ENCODE peak calls at places on chromosomes 11 and 22, in six cellular contexts. G is IMR-90, Q is neuronal stem cell, P is mesenchymal stem cell, M is H1, O is mesendoderm. T is an unnamed sample. For H3K36me3, the result is how much of the 10 kb centered on the place peaks cover.

GRCh38 chr22:20783844-20784723 is 10.2 kb downstream of the SERPIND1 start:
- DNase-seq in Q (peak), O (peak), P (peak), M (peak), G (peak), T (peak)

GRCh38 chr11:18878211-18878610 is 61.0 kb downstream of the MRGPRX1 start:
- DNase-seq in G (no peak), M (no peak), O (no peak), Q (no peak), P (no peak), T (no peak)

GRCh38 chr11:116993599-116993998 is 104.6 kb downstream of the SIK3 start:
- DNase-seq in P (peak), Q (peak), O (peak), G (no peak), M (no peak), T (peak)

GRCh38 chr11:45486461-45486860 is 179.0 kb downstream of the CHST1 start:
- DNase-seq in G (no peak), O (no peak), M (no peak), P (no peak), Q (no peak), T (no peak)

GRCh38 chr22:24996420-24996952 is 44.0 kb downstream of the KIAA1671 start:
- DNase-seq in P (peak), G (no peak), O (peak), M (peak), Q (peak), T (no peak)

GRCh38 chr11:16013649-16014275 is 342.6 kb downstream of the SOX6 start:
- DNase-seq in M (no peak), P (peak), G (peak), O (peak), Q (no peak), T (no peak)

GRCh38 chr11:120001161-120002135 is 136.5 kb downstream of the TRIM29 start:
- DNase-seq in G (no peak), O (no peak), M (no peak), Q (no peak), P (no peak), T (no peak)

GRCh38 chr11:30917859-30918478 is 331.8 kb upstream of the MPPED2 start:
- DNase-seq in P (peak), O (peak), G (peak), M (no peak), Q (peak), T (peak)

GRCh38 chr11:7538023-7538422 is 24.2 kb downstream of the PPFIBP2 start:
- DNase-seq in O (no peak), G (no peak), M (no peak), P (no peak), Q (no peak), T (no peak)

GRCh38 chr11:16812274-16812673 is 73.8 kb downstream of the C11orf58 start:
- DNase-seq in M (no peak), Q (peak), G (no peak), O (peak), P (no peak), T (no peak)

GRCh38 chr11:129992161-129992944 is 10.3 kb downstream of the PRDM10 start:
- DNase-seq in M (peak), P (no peak), Q (no peak), G (peak), O (peak), T (no peak)

GRCh38 chr11:2093575-2094353 is 45.4 kb downstream of the IGF2 start:
- DNase-seq in G (no peak), M (no peak), O (no peak), Q (no peak), P (no peak), T (no peak)

GRCh38 chr22:47190957-47191323 is 428.5 kb downstream of the TBC1D22A start:
- DNase-seq in O (no peak), G (no peak), Q (no peak), M (no peak), P (no peak), T (no peak)

GRCh38 chr11:1152316-1153104 is 5.2 kb upstream of the MUC5AC start:
- DNase-seq in M (no peak), O (no peak), P (peak), Q (no peak), G (peak), T (peak)

GRCh38 chr22:25110596-25110845 is 89.1 kb upstream of the CRYBB3 start:
- DNase-seq in Q (no peak), P (no peak), M (no peak), G (no peak), O (no peak), T (no peak)

GRCh38 chr11:69105431-69106123 is 50.2 kb upstream of the SMIM38 start:
- DNase-seq in P (no peak), O (no peak), Q (no peak), M (no peak), G (no peak), T (no peak)

GRCh38 chr11:120424970-120425332 is 86.6 kb upstream of the GRIK4 start:
- DNase-seq in M (no peak), O (no peak), G (no peak), Q (no peak), P (no peak), T (no peak)

GRCh38 chr22:26172389-26172990 is 3.2 kb downstream of the SEZ6L start:
- DNase-seq in G (peak), M (peak), P (peak), Q (peak), O (peak), T (peak)

GRCh38 chr11:88555829-88556202 is 218.3 kb upstream of the CTSC start:
- DNase-seq in O (no peak), M (no peak), G (peak), P (peak), Q (no peak), T (no peak)

GRCh38 chr11:17428930-17429329 is 40.5 kb upstream of the KCNJ11 start:
- DNase-seq in G (no peak), Q (no peak), M (no peak), P (no peak), O (no peak), T (no peak)

GRCh38 chr11:127816959-127817358 is 770.4 kb downstream of the ETS1 start:
- DNase-seq in Q (no peak), O (no peak), P (no peak), G (no peak), M (no peak), T (no peak)

GRCh38 chr11:94787798-94788197 is 19.6 kb downstream of the AMOTL1 start:
- DNase-seq in G (no peak), O (peak), P (no peak), Q (no peak), M (no peak), T (no peak)

GRCh38 chr22:46974077-46974476 is 211.6 kb downstream of the TBC1D22A start:
- DNase-seq in Q (no peak), P (no peak), G (no peak), M (no peak), O (no peak), T (no peak)

GRCh38 chr22:31739795-31740201 is 10.1 kb downstream of the PRR14L start:
- DNase-seq in Q (no peak), G (no peak), M (no peak), P (peak), O (no peak), T (no peak)

GRCh38 chr11:17352925-17353227 is 1.3 kb downstream of the NCR3LG1 start:
- DNase-seq in O (no peak), G (peak), M (peak), Q (no peak), P (no peak), T (no peak)

GRCh38 chr11:71140206-71140919 is 112.0 kb downstream of the SHANK2 start:
- DNase-seq in P (no peak), G (no peak), M (no peak), Q (no peak), O (no peak), T (no peak)

GRCh38 chr11:124793466-124794278 is 6.5 kb downstream of the MSANTD2 start:
- DNase-seq in G (peak), Q (peak), O (peak), P (peak), M (no peak), T (peak)

GRCh38 chr11:119901657-119902577 is 172.9 kb upstream of the NECTIN1 start:
- DNase-seq in M (no peak), O (no peak), Q (no peak), P (no peak), G (no peak), T (peak)

GRCh38 chr11:5928269-5928668 is 13.8 kb upstream of the OR56A3 start:
- DNase-seq in G (no peak), Q (no peak), O (no peak), M (no peak), P (no peak), T (no peak)

GRCh38 chr11:3030289-3031070 is 26.7 kb downstream of the CARS1 start:
- DNase-seq in O (no peak), P (no peak), Q (no peak), M (no peak), G (no peak), T (no peak)

GRCh38 chr11:70477607-70478006 is 79.3 kb downstream of the CTTN start:
- DNase-seq in M (no peak), Q (no peak), O (no peak), G (no peak), P (no peak), T (no peak)

GRCh38 chr11:22192289-22192641 is 620 bp upstream of the ANO5 start:
- DNase-seq in P (no peak), M (no peak), O (peak), Q (no peak), G (no peak), T (no peak)

GRCh38 chr22:48706934-48707748 is 1120.5 kb downstream of the BRD1 start:
- DNase-seq in O (no peak), Q (no peak), M (no peak), P (no peak), G (no peak), T (no peak)

GRCh38 chr22:28930357-28931007 is 47.1 kb downstream of the ZNRF3 start:
- DNase-seq in P (no peak), Q (no peak), M (no peak), G (peak), O (peak), T (peak)

GRCh38 chr11:78188012-78188808 is at the start of gene KCTD21:
- DNase-seq in M (peak), P (peak), O (peak), G (peak), Q (peak), T (peak)

GRCh38 chr11:15248749-15249148 is 134.0 kb downstream of the INSC start:
- DNase-seq in Q (no peak), G (no peak), P (no peak), M (no peak), O (no peak), T (no peak)

GRCh38 chr11:72631806-72632731 is 42.2 kb downstream of the PDE2A start:
- DNase-seq in G (no peak), P (peak), M (no peak), O (no peak), Q (no peak), T (no peak)

GRCh38 chr11:94769897-94770296 is 1.7 kb downstream of the AMOTL1 start:
- DNase-seq in Q (no peak), O (no peak), P (no peak), G (no peak), M (no peak), T (no peak)

GRCh38 chr11:13193613-13194012 is 84.0 kb upstream of the BMAL1 start:
- DNase-seq in M (no peak), O (no peak), P (no peak), Q (no peak), G (no peak), T (no peak)
- H3K23ac ChIP-seq in M (no peak), O (no peak), P (no peak), Q (no peak), G (no peak), T (no peak)

GRCh38 chr22:39999144-39999757 is 4.5 kb downstream of the FAM83F start:
- DNase-seq in M (no peak), G (peak), Q (no peak), P (peak), O (peak), T (no peak)
- H3K36me3 ChIP-seq in M (under half), G (under half), Q (under half), P (under half), O (under half), T (under half)

GRCh38 chr22:35887296-35887875 is 141.2 kb downstream of the RBFOX2 start:
- DNase-seq in M (no peak), G (peak), O (peak), Q (no peak), P (peak), T (no peak)

GRCh38 chr22:35889071-35889470 is 139.6 kb downstream of the RBFOX2 start:
- DNase-seq in G (no peak), Q (no peak), P (no peak), M (no peak), O (no peak), T (peak)

GRCh38 chr22:35891442-35891841 is 137.2 kb downstream of the RBFOX2 start:
- DNase-seq in P (no peak), O (no peak), G (no peak), Q (no peak), M (no peak), T (no peak)

GRCh38 chr22:35892192-35892591 is 136.4 kb downstream of the RBFOX2 start:
- DNase-seq in O (no peak), M (no peak), Q (no peak), P (peak), G (peak), T (peak)

DNA sequence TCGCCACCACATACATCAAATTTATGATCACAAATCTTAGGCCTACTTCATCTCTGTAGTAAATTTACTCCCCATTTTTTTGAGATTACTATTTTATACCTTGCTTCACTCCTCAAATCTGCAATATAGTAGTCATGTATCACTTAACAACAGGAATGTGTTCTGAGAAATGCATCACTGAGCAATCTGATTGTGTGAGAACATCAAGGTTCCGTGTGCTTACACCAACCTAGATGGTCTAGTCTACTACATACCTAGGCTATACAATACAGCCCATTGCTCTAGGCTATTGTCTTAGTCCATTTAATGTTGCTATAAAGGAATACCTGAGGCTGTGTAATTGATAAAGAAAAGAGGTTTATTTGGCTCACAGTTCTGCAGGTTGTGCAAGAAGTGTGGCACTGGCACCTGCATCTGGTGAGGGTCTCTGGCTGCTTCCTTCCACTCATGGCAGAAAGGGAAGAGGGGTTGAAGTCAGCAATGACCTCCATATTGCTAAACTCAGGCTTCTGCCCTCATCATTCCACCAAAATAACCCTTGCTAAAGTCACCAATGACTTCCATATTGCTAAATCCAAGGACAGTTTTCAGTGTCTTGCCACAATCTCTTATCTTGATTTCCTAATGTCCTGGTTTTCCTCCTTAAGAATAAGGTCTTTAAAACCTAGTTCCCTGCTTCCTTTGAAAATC is 140.3 kb downstream of the RBFOX2 start:
- DNase-seq in G (no peak), P (no peak), Q (no peak), M (no peak), O (no peak), T (peak)
- H3K23ac ChIP-seq in G (no peak), P (no peak), Q (no peak), M (no peak), O (no peak), T (no peak)

DNA sequence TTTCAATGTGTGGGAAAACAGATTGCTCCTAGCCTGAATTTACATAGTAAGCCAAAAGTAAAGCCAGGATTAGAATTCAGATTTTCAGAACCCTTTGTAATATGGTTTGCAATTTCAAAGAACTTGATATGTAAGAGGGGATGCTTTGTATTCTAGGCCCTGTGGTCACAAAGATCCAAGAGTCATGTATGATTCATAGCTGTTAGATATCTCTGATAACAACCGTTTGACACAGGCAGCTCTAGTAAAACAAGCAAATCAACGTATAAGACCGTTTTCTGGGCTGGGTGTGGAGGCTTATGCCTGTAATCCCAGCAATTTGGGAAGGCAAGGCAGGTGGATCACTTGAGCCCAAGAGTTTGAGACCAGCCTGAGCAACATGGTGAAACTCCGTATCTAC is 79.6 kb downstream of the EMSY start:
- DNase-seq in Q (no peak), M (no peak), G (peak), O (no peak), P (no peak), T (peak)
- H3K36me3 ChIP-seq in Q (half or more), M (under half), G (under half), O (under half), P (under half), T (under half)

T was measured in trophoblast cell.